ENCODE peak calls at places on chromosome 16, in seven cellular contexts. Q is activated naive CD4-positive, alpha-beta T cell treated with anti-CD3 and anti-CD28 coated beads, Interleukin-2, amount 50 U/mL, for 72 hours; G is CD4-positive, alpha-beta T cell; U is GM23338; O is KBM-7; S is activated naive CD8-positive, alpha-beta T cell treated with anti-CD3 and anti-CD28 coated beads, Interleukin-2, amount 50 U/mL, for 16 hours; D is OCI-M1. A is an unnamed sample.
A peak's percentile ranks its signal among the peaks of the same experiment; 100 is the strongest.

GRCh38 chr16:81366316-81366932 is 51.7 kb downstream of the GAN start:
- DNase-seq in O (peak; percentile 73), D (peak; percentile 73), G (no peak), S (no peak), Q (peak; percentile 10), U (peak; percentile 70), A (peak; percentile 31)

GRCh38 chr16:74936902-74937560 is 47.9 kb downstream of the WDR59 start:
- DNase-seq in S (no peak), D (peak; percentile 73), U (no peak), Q (peak; percentile 38), O (peak; percentile 40), G (no peak), A (no peak)

GRCh38 chr16:13935408-13935807 is 15.5 kb downstream of the ERCC4 start:
- DNase-seq in G (no peak), Q (peak; percentile 39), D (no peak), U (peak; percentile 87), O (no peak), S (no peak), A (no peak)

GRCh38 chr16:87897563-87898505 is 28.5 kb upstream of the SLC7A5 start:
- DNase-seq in Q (peak; percentile 58), O (no peak), S (no peak), G (peak; percentile 37), D (no peak), U (no peak), A (peak; percentile 18)

GRCh38 chr16:63672493-63672892 is 1449.4 kb downstream of the CDH11 start:
- DNase-seq in U (no peak), Q (no peak), O (no peak), S (no peak), G (no peak), D (no peak), A (no peak)

GRCh38 chr16:49120631-49121030 is 161.0 kb downstream of the CBLN1 start:
- DNase-seq in O (no peak), U (no peak), D (no peak), Q (no peak), G (no peak), S (no peak), A (no peak)

GRCh38 chr16:28981517-28981916 is 3.3 kb upstream of the LAT start:
- DNase-seq in S (no peak), G (no peak), D (peak; percentile 74), U (peak; percentile 76), O (peak; percentile 67), Q (peak; percentile 72), A (no peak)

GRCh38 chr16:61024180-61024900 is 1011.9 kb downstream of the CDH8 start:
- DNase-seq in D (no peak), O (no peak), S (no peak), U (no peak), G (no peak), Q (no peak), A (no peak)

GRCh38 chr16:1944612-1945199 is 1.7 kb upstream of the MSRB1 start:
- DNase-seq in O (no peak), Q (no peak), D (no peak), U (no peak), S (no peak), G (no peak), A (no peak)

GRCh38 chr16:55494994-55495421 is 13.9 kb upstream of the LPCAT2 start:
- DNase-seq in Q (no peak), G (no peak), S (no peak), U (peak; percentile 37), D (peak; percentile 78), O (peak; percentile 63), A (no peak)

GRCh38 chr16:65537336-65537735 is 415.5 kb upstream of the CDH11 start:
- DNase-seq in G (no peak), U (no peak), S (no peak), D (no peak), Q (no peak), O (no peak), A (no peak)

GRCh38 chr16:8686879-8687278 is 12.5 kb downstream of the ABAT start:
- DNase-seq in Q (no peak), U (no peak), D (no peak), O (no peak), G (no peak), S (no peak), A (no peak)

GRCh38 chr16:66359012-66359411 is 7.5 kb upstream of the CDH5 start:
- DNase-seq in D (no peak), Q (no peak), S (no peak), O (no peak), G (no peak), U (no peak), A (no peak)